ENCODE peak calls at places on chromosomes 13 and 19, in five cellular contexts. E, C, D, L and A are unnamed samples.

GRCh38 chr19:7246601-7247000 is 47.6 kb downstream of the INSR start:
- DNase-seq in C (no peak), D (no peak), L (no peak), E (no peak), A (no peak)

GRCh38 chr19:13839193-13839937 is 37.6 kb upstream of the NANOS3 start:
- DNase-seq in C (peak; percentile 91), E (peak; percentile 96), L (peak; percentile 75), D (no peak), A (peak; percentile 52)

GRCh38 chr13:48155850-48156249 is 60.9 kb upstream of the MED4 start:
- DNase-seq in E (no peak), C (no peak), D (no peak), L (peak; percentile 45), A (no peak)

GRCh38 chr19:47729468-47729798 is 15.9 kb upstream of the NOP53 start:
- DNase-seq in D (peak; percentile 96), C (no peak), E (no peak), L (no peak), A (no peak)

GRCh38 chr13:29562762-29563161 is 32.7 kb downstream of the SLC7A1 start:
- DNase-seq in D (no peak), L (no peak), C (no peak), E (no peak), A (no peak)

GRCh38 chr19:2261438-2262172 is 5.4 kb upstream of the JSRP1 start:
- DNase-seq in C (peak; percentile 68), L (peak; percentile 40), E (peak; percentile 68), D (peak; percentile 51), A (peak; percentile 39)

GRCh38 chr13:108561152-108561551 is 68.3 kb upstream of the MYO16 start:
- DNase-seq in D (no peak), L (no peak), E (no peak), C (no peak), A (no peak)

GRCh38 chr13:113832204-113832603 is 31.7 kb downstream of the GAS6 start:
- DNase-seq in L (no peak), C (no peak), E (peak; percentile 40), D (no peak), A (no peak)

GRCh38 chr13:112168771-112169170 is 101.8 kb downstream of the SOX1 start:
- DNase-seq in C (no peak), D (no peak), L (no peak), E (no peak), A (no peak)

GRCh38 chr19:2164020-2164988 is 571 bp downstream of the DOT1L start:
- DNase-seq in C (peak; percentile 38), L (no peak), E (peak; percentile 81), D (peak; percentile 34), A (no peak)

GRCh38 chr19:38989066-38989605 is 13.6 kb upstream of the FBXO17 start:
- DNase-seq in L (no peak), E (no peak), D (peak; percentile 69), C (no peak), A (peak; percentile 84)

GRCh38 chr19:12788682-12789097 is 2.6 kb upstream of the JUNB start:
- DNase-seq in C (peak; percentile 61), L (peak; percentile 56), E (peak; percentile 92), D (peak; percentile 73), A (peak; percentile 95)